ENCODE peak calls at places on chromosomes 4 and X, in eight cellular contexts. F, J, E, Y, T, P, C and W are unnamed samples.
A peak's percentile ranks its signal among the peaks of the same experiment; 100 is the strongest.

GRCh38 chr4:76058888-76059426 is 15.6 kb upstream of the ART3 start:
- DNase-seq in F (no peak), J (no peak), E (no peak), Y (no peak), T (no peak), P (no peak), C (no peak), W (no peak)

GRCh38 chr4:23763559-23763958 is 126.3 kb downstream of the PPARGC1A start:
- DNase-seq in F (no peak), J (no peak), E (no peak), Y (no peak), T (no peak), P (no peak), C (no peak), W (no peak)

GRCh38 chr4:84279678-84280077 is 219.4 kb downstream of the NKX6-1 start:
- DNase-seq in F (no peak), J (no peak), E (peak; percentile 22), Y (no peak), T (peak; percentile 9), P (no peak), C (no peak), W (no peak)

GRCh38 chrX:36160056-36160455 is 240.5 kb downstream of the CFAP47 start:
- DNase-seq in F (no peak), J (no peak), E (no peak), Y (no peak), T (no peak), P (no peak), C (no peak), W (no peak)

GRCh38 chrX:79082886-79083285 is 61.6 kb upstream of the GPR174 start:
- DNase-seq in F (no peak), J (no peak), E (no peak), Y (peak; percentile 6), T (no peak), P (no peak), C (no peak), W (no peak)

GRCh38 chr4:48261288-48261687 is 8.3 kb downstream of the TEC start:
- DNase-seq in F (no peak), J (no peak), E (no peak), Y (no peak), T (no peak), P (no peak), C (no peak), W (no peak)

GRCh38 chr4:149980941-149981340 is 97.3 kb upstream of the DCLK2 start:
- DNase-seq in F (peak; percentile 1), J (peak; percentile 43), E (peak; percentile 62), Y (peak; percentile 15), T (peak; percentile 43), P (no peak), C (peak; percentile 28), W (peak; percentile 74)

GRCh38 chr4:69977582-69977981 is 12.1 kb upstream of the CSN2 start:
- DNase-seq in F (no peak), J (no peak), E (peak; percentile 21), Y (no peak), T (no peak), P (no peak), C (no peak), W (peak; percentile 4)

GRCh38 chrX:111168314-111168713 is 72.3 kb downstream of the PAK3 start:
- DNase-seq in F (no peak), J (no peak), E (peak; percentile 13), Y (no peak), T (no peak), P (peak; percentile 33), C (no peak), W (peak; percentile 1)

GRCh38 chr4:53987761-53988171 is 76.6 kb downstream of the CHIC2 start:
- DNase-seq in F (no peak), J (no peak), E (peak; percentile 89), Y (no peak), T (peak; percentile 42), P (no peak), C (no peak), W (peak; percentile 84)